ENCODE peak calls at places on chromosome 3, in four cellular contexts. X is HepG2, U is HCT116, M is K562. Z is an unnamed sample.
A peak's percentile ranks its signal among the peaks of the same experiment; 100 is the strongest.

GRCh38 chr3:40162616-40163015 is 146.9 kb upstream of the EIF1B start:
- DNase-seq in X (no peak), U (no peak), M (no peak), Z (no peak)

GRCh38 chr3:185528481-185529009 is 23.8 kb downstream of the LIPH start:
- DNase-seq in X (no peak), U (no peak), M (no peak), Z (no peak)

GRCh38 chr3:59608356-59608755 is 558.5 kb upstream of the CFAP20DC start:
- DNase-seq in X (no peak), U (no peak), M (no peak), Z (no peak)

GRCh38 chr3:126537116-126537729 is 13.3 kb downstream of the CHST13 start:
- DNase-seq in X (no peak), U (no peak), M (no peak), Z (no peak)

GRCh38 chr3:25573386-25574171 is 91.1 kb downstream of the TOP2B start:
- DNase-seq in X (no peak), U (no peak), M (no peak), Z (peak; percentile 79)

GRCh38 chr3:183460059-183461052 is 31.9 kb upstream of the MCF2L2 start:
- DNase-seq in X (no peak), U (no peak), M (no peak), Z (no peak)

GRCh38 chr3:123013876-123014275 is 13.7 kb downstream of the SEMA5B start:
- DNase-seq in X (no peak), U (no peak), M (no peak), Z (no peak)

GRCh38 chr3:28624079-28624478 is 275.5 kb upstream of the AZI2 start:
- DNase-seq in X (no peak), U (no peak), M (no peak), Z (no peak)

GRCh38 chr3:146071636-146072035 is 89.3 kb downstream of the PLOD2 start:
- DNase-seq in X (no peak), U (no peak), M (no peak), Z (no peak)

GRCh38 chr3:146065573-146066006 is 95.4 kb downstream of the PLOD2 start:
- DNase-seq in X (peak; percentile 50), U (peak; percentile 38), M (no peak), Z (no peak)

GRCh38 chr3:146072061-146072460 is 88.9 kb downstream of the PLOD2 start:
- DNase-seq in X (no peak), U (no peak), M (no peak), Z (no peak)

GRCh38 chr3:146072824-146073223 is 88.2 kb downstream of the PLOD2 start:
- DNase-seq in X (no peak), U (no peak), M (no peak), Z (no peak)

GRCh38 chr3:146067048-146067447 is 93.9 kb downstream of the PLOD2 start:
- DNase-seq in X (no peak), U (no peak), M (no peak), Z (no peak)
- TF ChIP-seq ELF1 in X (no peak), U (no peak), M (no peak), Z (no peak)

GRCh38 chr3:46299608-46300460 is 54.1 kb upstream of the CCR2 start:
- DNase-seq in X (no peak), U (no peak), M (no peak), Z (no peak)
- H2AFZ ChIP-seq in X (no peak overlapping the region), U (no peak overlapping the region), M (no peak overlapping the region), Z (no peak overlapping the region)

GRCh38 chr3:72317491-72317890 is 530.8 kb downstream of the SHQ1 start:
- DNase-seq in X (no peak), U (no peak), M (no peak), Z (no peak)

GRCh38 chr3:72320096-72320910 is 527.9 kb downstream of the SHQ1 start:
- DNase-seq in X (no peak), U (no peak), M (peak; percentile 38), Z (no peak)

GRCh38 chr3:72320911-72321385 is 527.3 kb downstream of the SHQ1 start:
- DNase-seq in X (no peak), U (no peak), M (no peak), Z (no peak)

GRCh38 chr3:72318504-72319201 is 529.6 kb downstream of the SHQ1 start:
- DNase-seq in X (peak; percentile 12), U (no peak), M (peak; percentile 33), Z (no peak)

GRCh38 chr3:72319202-72320095 is 528.8 kb downstream of the SHQ1 start:
- DNase-seq in X (no peak), U (no peak), M (peak; percentile 83), Z (no peak)
- TF ChIP-seq RAD21 in X (no peak), U (no peak), M (no peak), Z (no peak)

GRCh38 chr3:158104346-158105020 is 1.7 kb downstream of the SHOX2 start:
- DNase-seq in X (no peak), U (no peak), M (no peak), Z (no peak)
- TF ChIP-seq ELF1 in X (no peak), U (no peak), M (no peak), Z (no peak)

Z was measured in SK-N-SH.